ENCODE peak calls at places on chromosomes 12 and 14, in six cellular contexts. A is H1, L is GM23338, G is GM12878, N is K562, T is HepG2. Q is an unnamed sample.

GRCh38 chr14:92254786-92255185 is 68.2 kb upstream of the SLC24A4 start:
- DNase-seq in L (peak), A (no peak), T (no peak), N (no peak), G (no peak), Q (peak)

GRCh38 chr14:39230416-39230815 is 3.3 kb upstream of the MIA2 start:
- DNase-seq in L (no peak), G (no peak), N (no peak), A (no peak), T (no peak), Q (no peak)

GRCh38 chr12:132162508-132163031 is 18.3 kb downstream of the NOC4L start:
- DNase-seq in N (no peak), T (no peak), G (no peak), L (no peak), A (no peak), Q (no peak)

GRCh38 chr12:91926810-91927209 is 218.8 kb downstream of the BTG1 start:
- DNase-seq in L (no peak), A (no peak), G (no peak), T (peak), N (no peak), Q (no peak)

GRCh38 chr14:103014466-103015319 is 42.7 kb downstream of the CDC42BPB start:
- DNase-seq in N (no peak), G (no peak), A (no peak), L (peak), T (no peak), Q (no peak)

GRCh38 chr12:47268501-47269459 is 189.0 kb upstream of the AMIGO2 start:
- DNase-seq in T (no peak), A (no peak), N (no peak), G (peak), L (no peak), Q (no peak)

GRCh38 chr14:69023035-69023434 is 43.9 kb upstream of the ACTN1 start:
- DNase-seq in L (no peak), T (no peak), A (no peak), N (no peak), G (no peak), Q (no peak)

GRCh38 chr14:88987516-88987915 is 163.1 kb downstream of the TTC8 start:
- DNase-seq in L (no peak), N (no peak), T (no peak), A (no peak), G (no peak), Q (no peak)

GRCh38 chr12:112163056-112163455 is 37.7 kb downstream of the TRAFD1 start:
- DNase-seq in A (no peak), N (no peak), L (no peak), T (no peak), G (no peak), Q (no peak)

GRCh38 chr12:106303202-106303820 is 778 bp downstream of the TCP11L2 start:
- DNase-seq in A (no peak), G (no peak), T (peak), N (peak), L (peak), Q (peak)

GRCh38 chr12:3571323-3571722 is 80.3 kb downstream of the PRMT8 start:
- DNase-seq in N (no peak), G (no peak), A (no peak), L (no peak), T (no peak), Q (no peak)

DNA sequence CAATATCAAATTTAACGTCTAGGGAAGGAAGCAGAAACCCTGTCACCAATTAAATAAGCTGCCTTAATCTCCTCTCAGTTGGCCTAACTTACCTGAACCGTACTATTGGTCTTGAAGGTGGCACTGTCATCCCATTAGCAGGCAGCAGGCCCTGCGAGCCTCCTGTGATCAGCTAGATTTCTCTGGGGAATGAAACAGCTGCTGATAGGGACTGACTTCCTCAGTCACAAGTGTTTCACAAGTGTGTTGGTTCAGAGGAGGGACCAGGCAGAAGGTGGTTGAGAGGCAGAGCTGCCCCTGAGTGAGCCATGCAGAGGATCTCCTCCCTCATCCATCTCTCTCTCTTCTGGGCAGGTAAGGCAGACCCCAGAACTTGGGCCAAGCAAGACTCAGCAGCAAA is 166.8 kb downstream of the DAD1 start:
- DNase-seq in A (no peak), L (no peak), G (no peak), N (no peak), T (no peak), Q (no peak)
- TF ChIP-seq CREB1 in A (no peak), L (no peak), G (no peak), N (no peak), T (no peak), Q (no peak)

GRCh38 chr14:62844546-62844945 is 200.7 kb downstream of the KCNH5 start:
- DNase-seq in G (no peak), N (no peak), A (no peak), T (no peak), L (no peak), Q (no peak)
- TF ChIP-seq CREB1 in G (no peak), N (no peak), A (no peak), T (no peak), L (no peak), Q (no peak)

DNA sequence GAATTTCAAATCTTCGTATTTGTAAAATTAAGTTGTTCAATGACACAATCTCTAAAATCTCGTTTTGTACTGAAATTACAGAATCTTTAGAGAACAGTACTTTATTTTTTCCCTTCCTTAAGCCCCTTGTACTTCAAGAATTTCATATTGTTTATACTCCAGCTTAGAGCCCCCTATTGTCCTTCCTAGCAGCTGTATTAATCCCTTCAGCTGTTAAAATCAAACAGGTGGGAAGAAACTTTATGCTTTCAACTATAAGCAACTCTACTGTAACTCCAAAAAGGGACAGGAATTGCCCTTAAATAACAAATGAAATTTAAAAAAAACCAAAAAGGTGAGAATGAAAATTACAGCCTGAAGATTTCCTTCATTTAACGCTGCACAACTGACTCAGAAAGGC is 1.7 kb downstream of the NACA start:
- DNase-seq in T (no peak), L (no peak), G (no peak), N (no peak), A (no peak), Q (no peak)
- TF ChIP-seq CREB1 in T (no peak), L (no peak), G (no peak), N (no peak), A (no peak), Q (no peak)

GRCh38 chr12:130858084-130858483 is 13.8 kb upstream of the RAN start:
- DNase-seq in L (no peak), G (no peak), N (no peak), T (no peak), A (no peak), Q (no peak)
- TF ChIP-seq CREB1 in L (no peak), G (no peak), N (no peak), T (no peak), A (no peak), Q (no peak)

GRCh38 chr12:105219261-105220018 is 16.5 kb downstream of the APPL2 start:
- DNase-seq in G (no peak), N (no peak), A (no peak), T (no peak), L (no peak), Q (no peak)

GRCh38 chr12:105214141-105214540 is 21.8 kb downstream of the APPL2 start:
- DNase-seq in T (no peak), N (no peak), A (no peak), L (no peak), G (no peak), Q (no peak)

GRCh38 chr12:105212431-105212830 is 23.5 kb downstream of the APPL2 start:
- DNase-seq in G (no peak), N (no peak), L (no peak), T (no peak), A (no peak), Q (no peak)

GRCh38 chr12:105218434-105218833 is 17.5 kb downstream of the APPL2 start:
- DNase-seq in A (no peak), L (no peak), T (no peak), G (no peak), N (no peak), Q (no peak)

DNA sequence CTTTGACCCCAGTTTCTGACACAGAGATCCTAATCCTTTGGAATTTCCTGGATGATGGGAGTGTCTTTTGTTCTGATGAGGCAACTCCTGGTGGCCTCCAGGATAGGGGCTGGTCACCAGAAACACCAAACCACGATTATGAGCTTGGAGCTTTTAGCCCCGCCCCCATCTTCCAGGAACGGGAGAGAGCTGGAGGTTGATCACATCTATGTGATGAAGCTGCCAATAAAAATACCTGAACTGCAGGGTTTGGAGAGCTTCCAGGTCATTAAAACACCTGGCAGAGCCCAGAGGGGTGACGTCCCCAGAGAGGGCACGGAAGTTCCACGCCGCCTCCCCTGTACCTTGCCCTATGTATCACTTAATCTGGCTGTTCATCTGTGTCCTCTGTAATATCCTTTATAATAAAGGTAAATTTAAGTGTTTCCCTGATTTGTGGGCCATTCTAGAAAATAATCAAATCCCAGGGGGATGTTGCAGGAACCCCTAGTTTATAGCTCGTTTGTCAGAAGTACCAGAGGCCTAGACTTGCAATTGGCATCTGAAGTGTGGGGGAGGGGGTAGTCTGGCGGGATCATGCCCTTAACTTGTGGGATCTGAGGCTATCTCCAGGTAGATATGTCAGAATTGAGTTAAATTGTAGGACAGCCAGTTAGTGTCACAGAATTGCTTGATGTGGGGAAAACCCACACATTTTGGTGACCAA is 21.2 kb downstream of the APPL2 start:
- DNase-seq in N (no peak), A (no peak), G (no peak), L (no peak), T (peak), Q (no peak)
- TF ChIP-seq CREB1 in N (no peak), A (no peak), G (no peak), L (no peak), T (no peak), Q (no peak)